ENCODE peak calls at places on chromosomes 11 and 22, in six cellular contexts. M is RKO, J is HAP-1, A is posterior cingulate gyrus, I is Right ventricle myocardium superior, G is NCI-H187. X is an unnamed sample.

GRCh38 chr11:85423331-85423730 is 203.8 kb downstream of the DLG2 start:
- DNase-seq in M (no peak), J (no peak), A (no peak), I (no peak), G (peak), X (no peak)

GRCh38 chr11:124115782-124116616 is 749 bp downstream of the VWA5A start:
- DNase-seq in M (no peak), J (no peak), A (peak), I (no peak), G (no peak), X (no peak)

GRCh38 chr11:120597250-120597649 is 85.7 kb downstream of the GRIK4 start:
- DNase-seq in M (no peak), J (no peak), A (no peak), I (no peak), G (no peak), X (no peak)

GRCh38 chr11:16669799-16670415 is 68.5 kb upstream of the C11orf58 start:
- DNase-seq in M (no peak), J (no peak), A (no peak), I (no peak), G (no peak), X (no peak)

GRCh38 chr11:32796425-32796824 is 2.0 kb upstream of the CCDC73 start:
- DNase-seq in M (peak), J (no peak), A (no peak), I (no peak), G (no peak), X (no peak)

GRCh38 chr11:65434057-65434666 is 11.6 kb downstream of the NEAT1 start:
- DNase-seq in M (no peak), J (no peak), A (no peak), I (no peak), G (no peak), X (no peak)

GRCh38 chr11:30254307-30255298 is 23.8 kb downstream of the FSHB start:
- DNase-seq in M (no peak), J (no peak), A (no peak), I (no peak), G (no peak), X (no peak)

GRCh38 chr22:42217752-42218280 is 52.6 kb downstream of the TCF20 start:
- DNase-seq in M (no peak), J (peak), A (no peak), I (no peak), G (no peak), X (no peak)

GRCh38 chr11:124758355-124759267 is 3.5 kb downstream of the ESAM start:
- DNase-seq in M (peak), J (peak), A (peak), I (peak), G (no peak), X (peak)

GRCh38 chr11:12618743-12619540 is 55.3 kb upstream of the TEAD1 start:
- DNase-seq in M (no peak), J (no peak), A (no peak), I (no peak), G (no peak), X (no peak)

GRCh38 chr11:130522284-130522961 is 74.0 kb downstream of the ADAMTS15 start:
- DNase-seq in M (peak), J (no peak), A (peak), I (peak), G (no peak), X (no peak)

GRCh38 chr22:37237371-37238268 is 6.4 kb downstream of the RAC2 start:
- DNase-seq in M (no peak), J (no peak), A (no peak), I (no peak), G (no peak), X (no peak)

GRCh38 chr11:126607374-126607773 is 251.9 kb downstream of the ST3GAL4 start:
- DNase-seq in M (peak), J (peak), A (peak), I (no peak), G (peak), X (peak)

X was measured in NCI-H510A.